ENCODE peak calls at places on chromosomes 11 and 22, in four cellular contexts. R is lung, E is pancreas, P is body of pancreas. Q is an unnamed sample. For H3K27me3, the result is how much of the 10 kb centered on the place peaks cover.

GRCh38 chr11:69699213-69699612 is 4.6 kb downstream of the FGF19 start:
- DNase-seq in E (no peak), P (no peak), R (no peak), Q (peak)

GRCh38 chr11:10302744-10303557 is 1.9 kb upstream of the ADM start:
- DNase-seq in E (peak), P (peak), R (peak), Q (peak)

GRCh38 chr11:70700871-70701270 is 302.5 kb downstream of the CTTN start:
- DNase-seq in P (no peak), E (no peak), R (no peak), Q (no peak)

GRCh38 chr22:38176170-38176741 is 5.4 kb downstream of the PLA2G6 start:
- DNase-seq in R (peak), P (peak), E (no peak), Q (peak)

GRCh38 chr22:37569921-37570660 is 9.8 kb downstream of the LGALS2 start:
- DNase-seq in P (peak), R (no peak), E (peak), Q (no peak)

GRCh38 chr22:42752912-42753311 is 32.2 kb upstream of the A4GALT start:
- DNase-seq in E (no peak), P (no peak), R (no peak), Q (no peak)

GRCh38 chr11:1937616-1938342 is 9.4 kb upstream of the MRPL23 start:
- DNase-seq in P (no peak), E (peak), R (no peak), Q (no peak)

GRCh38 chr11:76670475-76671235 is at the start of gene LRRC32:
- DNase-seq in E (peak), P (peak), R (peak), Q (peak)

GRCh38 chr22:25452116-25452700 is 112.3 kb upstream of the GRK3 start:
- DNase-seq in E (no peak), R (no peak), P (no peak), Q (no peak)

GRCh38 chr11:130145975-130146776 is 13.4 kb upstream of the ST14 start:
- DNase-seq in P (peak), E (peak), R (peak), Q (no peak)

GRCh38 chr11:72793081-72793451 is 781 bp downstream of the STARD10 start:
- DNase-seq in E (no peak), R (no peak), P (no peak), Q (no peak)

GRCh38 chr11:61254403-61255025 is 13.5 kb downstream of the PGA5 start:
- DNase-seq in P (peak), R (peak), E (peak), Q (peak)

GRCh38 chr11:123072279-123072678 is 10.3 kb upstream of the HSPA8 start:
- DNase-seq in R (no peak), E (peak), P (peak), Q (no peak)

GRCh38 chr11:1481483-1481825 is 5.1 kb downstream of the MOB2 start:
- DNase-seq in R (no peak), P (no peak), E (no peak), Q (no peak)

GRCh38 chr11:38323961-38324761 is 1726.1 kb upstream of the RAG2 start:
- DNase-seq in P (no peak), R (no peak), E (no peak), Q (no peak)

GRCh38 chr22:20868225-20868944 is 9.6 kb downstream of the SNAP29 start:
- DNase-seq in P (no peak), E (no peak), R (no peak), Q (no peak)

GRCh38 chr22:36486619-36487384 is 5.4 kb upstream of the TXN2 start:
- DNase-seq in R (peak), E (no peak), P (peak), Q (peak)

GRCh38 chr22:17056058-17056457 is 28.7 kb upstream of the IL17RA start:
- DNase-seq in R (no peak), P (no peak), E (no peak), Q (no peak)
- H3K27me3 ChIP-seq in R (under half), P (under half), E (under half), Q (under half)

DNA sequence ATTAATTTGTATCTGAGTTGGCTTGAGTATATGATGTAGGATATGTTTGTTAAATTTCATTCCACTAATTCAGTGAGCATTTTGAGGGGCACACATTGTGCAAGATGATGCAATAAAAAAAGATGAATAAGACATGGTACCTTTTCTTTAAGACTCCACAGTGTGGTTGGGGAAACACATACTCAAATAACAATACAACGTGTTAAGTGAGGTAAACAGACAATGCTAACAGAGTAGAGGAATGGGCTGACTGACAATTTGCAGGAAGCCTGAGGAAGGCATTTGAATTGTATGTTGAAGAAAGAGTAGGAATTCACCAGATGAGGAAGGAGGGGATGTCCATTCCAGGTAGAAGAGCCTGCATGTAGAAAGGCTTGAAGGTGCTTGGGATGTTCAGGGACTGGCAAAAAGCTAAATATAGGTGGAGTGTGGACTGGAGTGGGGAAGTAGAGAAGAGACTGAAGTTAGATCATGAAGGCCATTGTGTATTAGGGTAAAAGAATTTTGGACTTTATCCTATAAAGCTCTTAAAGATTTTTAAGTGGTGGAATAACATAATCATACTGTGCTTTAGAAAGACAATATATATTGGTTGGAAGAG is 6.8 kb downstream of the RNF169 start:
- DNase-seq in P (no peak), E (no peak), R (no peak), Q (no peak)
- H3K4me3 ChIP-seq in P (no peak), E (no peak), R (no peak), Q (no peak)

GRCh38 chr11:96141649-96142048 is 201.3 kb downstream of the MAML2 start:
- DNase-seq in R (no peak), E (no peak), P (no peak), Q (no peak)

GRCh38 chr11:96144553-96144952 is 198.4 kb downstream of the MAML2 start:
- DNase-seq in R (no peak), P (no peak), E (no peak), Q (no peak)

GRCh38 chr11:96139692-96140091 is 203.3 kb downstream of the MAML2 start:
- DNase-seq in R (no peak), P (no peak), E (no peak), Q (no peak)

GRCh38 chr11:96145163-96145585 is 197.8 kb downstream of the MAML2 start:
- DNase-seq in E (no peak), P (no peak), R (no peak), Q (no peak)

GRCh38 chr11:96143016-96143670 is 199.9 kb downstream of the MAML2 start:
- DNase-seq in R (no peak), E (no peak), P (no peak), Q (no peak)
- H3K27me3 ChIP-seq in R (under half), E (under half), P (under half), Q (under half)

DNA sequence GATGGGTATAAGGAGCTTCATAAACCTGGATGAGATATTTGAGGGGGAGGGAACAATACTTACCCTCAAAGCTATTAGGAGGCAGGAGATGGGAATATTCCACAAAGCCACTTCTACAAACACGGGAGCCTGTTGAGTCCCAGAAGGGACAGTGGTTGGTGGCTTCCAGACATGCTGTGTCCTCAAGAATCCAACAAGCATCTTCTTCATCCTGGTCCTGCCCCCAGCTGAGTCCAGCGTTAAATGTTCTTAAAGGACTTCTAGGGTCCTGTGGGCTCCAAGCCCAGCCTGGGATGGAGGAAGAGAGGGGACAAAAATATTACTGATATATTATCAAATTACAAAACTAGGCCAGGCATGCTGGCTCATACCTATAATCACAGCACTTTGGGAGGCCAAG is 2.3 kb downstream of the CSKMT start:
- DNase-seq in R (no peak), P (no peak), E (no peak), Q (no peak)
- H3K4me3 ChIP-seq in R (no peak), P (no peak), E (no peak), Q (no peak)

GRCh38 chr11:124753624-124754023 is 1.6 kb upstream of the VSIG2 start:
- DNase-seq in E (no peak), R (no peak), P (no peak), Q (no peak)
- H3K27me3 ChIP-seq in E (under half), R (under half), P (under half), Q (under half)

GRCh38 chr22:34841911-34842310 is 224.0 kb upstream of the ISX start:
- DNase-seq in R (no peak), E (no peak), P (no peak), Q (no peak)

GRCh38 chr22:34847072-34847471 is 218.9 kb upstream of the ISX start:
- DNase-seq in R (no peak), E (no peak), P (no peak), Q (no peak)

GRCh38 chr22:34845391-34845790 is 220.6 kb upstream of the ISX start:
- DNase-seq in P (no peak), E (no peak), R (no peak), Q (no peak)

GRCh38 chr22:34841321-34841901 is 224.5 kb upstream of the ISX start:
- DNase-seq in R (no peak), E (no peak), P (no peak), Q (no peak)

DNA sequence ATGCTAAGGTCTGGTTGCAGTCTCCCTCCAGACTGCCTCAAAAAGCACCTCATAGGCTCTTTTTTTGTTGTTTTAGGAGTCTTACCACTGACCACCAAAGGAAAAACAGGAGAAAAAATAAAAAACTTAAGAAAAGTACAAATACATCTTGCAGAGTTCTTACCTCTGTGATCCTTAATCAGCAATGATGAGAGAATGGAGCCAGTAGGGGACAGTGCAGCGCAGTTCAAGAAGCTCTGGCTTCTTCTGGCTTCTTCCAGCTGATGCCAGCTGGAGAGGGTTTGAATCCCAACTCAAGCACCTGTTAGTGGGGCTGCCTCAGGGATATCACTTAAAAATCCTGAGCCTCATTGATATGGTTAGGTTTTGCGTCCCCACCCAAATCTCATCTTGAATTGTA is 223.3 kb upstream of the ISX start:
- DNase-seq in E (no peak), R (no peak), P (no peak), Q (no peak)
- H3K4me3 ChIP-seq in E (no peak), R (no peak), P (no peak), Q (no peak)

DNA sequence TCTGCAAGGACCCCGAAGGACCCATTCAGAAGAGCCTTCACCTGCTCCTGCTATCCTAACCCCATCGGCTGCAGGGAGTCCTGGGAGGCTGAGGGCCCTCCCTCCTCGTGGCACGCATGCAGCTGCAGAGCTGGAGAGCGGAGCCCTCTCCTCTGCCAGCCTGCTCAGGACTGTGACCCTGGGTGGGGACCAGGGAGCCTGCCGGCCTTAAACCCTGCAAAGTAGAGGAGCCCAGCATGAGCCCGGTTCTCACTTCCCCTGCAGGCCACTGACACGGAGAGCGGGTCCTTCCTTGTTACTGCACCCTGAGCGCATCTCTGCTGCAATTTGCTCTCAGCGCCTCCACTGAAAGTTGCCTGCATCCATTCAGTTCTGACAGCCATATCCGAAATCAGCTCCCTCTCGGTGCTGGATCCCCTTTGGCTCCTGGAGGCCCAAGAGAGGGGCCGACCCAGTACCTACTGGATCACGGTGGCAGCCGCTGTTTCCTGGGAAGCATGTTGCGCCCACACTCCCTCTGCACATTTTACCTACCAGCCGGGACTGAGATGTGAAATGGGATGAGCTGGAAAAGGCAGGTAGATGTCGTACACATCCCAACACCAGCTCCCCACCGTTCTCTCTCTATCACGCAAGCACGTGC is 312.1 kb downstream of the NTM start:
- DNase-seq in P (no peak), R (no peak), E (no peak), Q (no peak)
- H3K27me3 ChIP-seq in P (under half), R (under half), E (under half), Q (under half)

GRCh38 chr11:17162376-17162775 is 45.4 kb downstream of the PIK3C2A start:
- DNase-seq in R (no peak), P (no peak), E (no peak), Q (no peak)

GRCh38 chr11:17163742-17164141 is 44.0 kb downstream of the PIK3C2A start:
- DNase-seq in P (no peak), R (no peak), E (no peak), Q (no peak)

GRCh38 chr11:17163296-17163695 is 44.5 kb downstream of the PIK3C2A start:
- DNase-seq in E (no peak), P (no peak), R (no peak), Q (peak)

GRCh38 chr11:17164361-17165246 is 43.2 kb downstream of the PIK3C2A start:
- DNase-seq in P (no peak), E (no peak), R (no peak), Q (no peak)

DNA sequence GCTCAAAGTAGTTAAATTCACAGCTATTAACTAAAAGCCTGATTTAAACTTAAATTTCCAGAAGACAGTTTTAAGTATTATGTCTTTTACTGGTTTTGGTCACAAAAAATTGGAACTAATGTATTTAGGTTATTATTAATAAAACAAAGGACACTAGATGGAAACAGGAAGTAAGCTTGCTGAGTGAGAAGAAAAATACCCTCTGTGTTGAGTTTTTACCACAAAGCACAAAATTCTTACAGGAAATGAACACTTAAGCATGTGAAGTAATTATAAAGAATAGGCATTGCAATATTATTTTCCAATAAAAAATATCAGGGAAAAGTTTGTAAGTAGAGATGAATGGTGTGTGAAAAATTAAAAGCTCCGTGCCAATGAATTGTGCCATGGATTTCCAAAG is 46.3 kb downstream of the PIK3C2A start:
- DNase-seq in R (no peak), E (no peak), P (no peak), Q (no peak)
- H3K4me3 ChIP-seq in R (no peak), E (no peak), P (no peak), Q (no peak)

DNA sequence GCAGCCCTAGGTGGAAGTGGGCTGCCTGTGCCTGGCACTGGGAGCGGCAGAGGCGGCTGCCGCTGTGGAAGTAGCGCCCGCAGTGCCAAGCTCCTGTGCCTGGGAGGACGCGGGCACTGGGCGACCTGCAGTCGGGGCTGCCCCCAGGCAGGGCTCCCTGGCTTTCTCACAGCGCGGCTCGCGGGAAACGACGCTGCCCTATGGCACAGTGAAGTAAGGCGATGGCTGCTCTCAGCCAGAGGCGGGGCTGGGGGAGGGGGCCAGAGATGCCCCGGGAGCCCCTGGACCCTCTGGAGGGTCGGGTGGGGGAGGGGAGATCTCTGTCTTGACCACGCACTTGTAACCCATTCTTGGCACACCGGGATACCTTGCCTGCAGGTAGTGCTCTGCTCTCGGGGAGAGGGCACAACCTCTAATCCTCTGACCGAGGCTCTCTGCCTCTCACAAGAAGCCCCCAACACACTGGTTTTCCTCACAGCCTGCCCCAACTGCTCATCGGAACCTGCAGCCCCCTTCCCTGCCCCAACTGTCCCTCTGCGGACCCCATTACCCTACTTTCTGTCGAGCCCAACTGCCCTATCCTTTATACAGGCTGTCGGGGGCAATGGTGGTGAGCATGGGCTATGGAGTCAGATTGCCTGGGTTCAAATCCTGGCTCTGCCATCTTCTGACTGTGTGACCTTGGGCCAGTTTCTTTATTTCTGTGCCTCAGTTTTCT is 32.2 kb upstream of the TRIM29 start:
- DNase-seq in P (no peak), R (no peak), E (no peak), Q (no peak)
- H3K27me3 ChIP-seq in P (under half), R (under half), E (under half), Q (under half)

Q was measured in testis.